ENCODE peak calls at places on chromosome 1, in seven cellular contexts. One of them, this sample, is unnamed.

GRCh38 chr1:209873067-209873810 is 45.5 kb downstream of the UTP25 start:
- DNase-seq in Calu3: no peak
- DNase-seq in psoas muscle: no peak
- DNase-seq in BE2C: no peak
- DNase-seq in uterus: no peak
- DNase-seq in fibroblast of the aortic adventitia: no peak
- DNase-seq in IMR-90: peak
- DNase-seq in this sample: no peak

GRCh38 chr1:227787513-227788278 is 27.8 kb upstream of the PRSS38 start:
- DNase-seq in Calu3: peak
- DNase-seq in psoas muscle: peak
- DNase-seq in BE2C: peak
- DNase-seq in uterus: peak
- DNase-seq in fibroblast of the aortic adventitia: peak
- DNase-seq in IMR-90: peak
- DNase-seq in this sample: peak

GRCh38 chr1:60833173-60833572 is 249.2 kb upstream of the NFIA start:
- DNase-seq in Calu3: peak
- DNase-seq in psoas muscle: no peak
- DNase-seq in BE2C: no peak
- DNase-seq in uterus: no peak
- DNase-seq in fibroblast of the aortic adventitia: no peak
- DNase-seq in IMR-90: no peak
- DNase-seq in this sample: no peak

GRCh38 chr1:151822404-151822803 is 9.2 kb downstream of the RORC start:
- DNase-seq in Calu3: no peak
- DNase-seq in psoas muscle: no peak
- DNase-seq in BE2C: no peak
- DNase-seq in uterus: no peak
- DNase-seq in fibroblast of the aortic adventitia: no peak
- DNase-seq in IMR-90: no peak
- DNase-seq in this sample: peak

GRCh38 chr1:24535778-24536177 is 20.1 kb upstream of the NCMAP start:
- DNase-seq in Calu3: no peak
- DNase-seq in psoas muscle: no peak
- DNase-seq in BE2C: no peak
- DNase-seq in uterus: no peak
- DNase-seq in fibroblast of the aortic adventitia: no peak
- DNase-seq in IMR-90: no peak
- DNase-seq in this sample: no peak

GRCh38 chr1:43292151-43292550 is 6.8 kb upstream of the C1orf210 start:
- DNase-seq in Calu3: no peak
- DNase-seq in psoas muscle: no peak
- DNase-seq in BE2C: no peak
- DNase-seq in uterus: no peak
- DNase-seq in fibroblast of the aortic adventitia: no peak
- DNase-seq in IMR-90: no peak
- DNase-seq in this sample: no peak

GRCh38 chr1:57824535-57824934 is 400.7 kb upstream of the DAB1 start:
- DNase-seq in Calu3: no peak
- DNase-seq in psoas muscle: no peak
- DNase-seq in BE2C: no peak
- DNase-seq in uterus: no peak
- DNase-seq in fibroblast of the aortic adventitia: no peak
- DNase-seq in IMR-90: no peak
- DNase-seq in this sample: no peak

GRCh38 chr1:31715097-31715872 is 11.5 kb upstream of the COL16A1 start:
- DNase-seq in Calu3: peak
- DNase-seq in psoas muscle: peak
- DNase-seq in BE2C: peak
- DNase-seq in uterus: peak
- DNase-seq in fibroblast of the aortic adventitia: peak
- DNase-seq in IMR-90: peak
- DNase-seq in this sample: peak

GRCh38 chr1:79259390-79260336 is 253.1 kb upstream of the ADGRL4 start:
- DNase-seq in Calu3: no peak
- DNase-seq in psoas muscle: no peak
- DNase-seq in BE2C: no peak
- DNase-seq in uterus: no peak
- DNase-seq in fibroblast of the aortic adventitia: peak
- DNase-seq in IMR-90: peak
- DNase-seq in this sample: no peak

GRCh38 chr1:12166834-12167492 is at the start of gene TNFRSF1B:
- DNase-seq in Calu3: peak
- DNase-seq in psoas muscle: peak
- DNase-seq in BE2C: peak
- DNase-seq in uterus: peak
- DNase-seq in fibroblast of the aortic adventitia: peak
- DNase-seq in IMR-90: peak
- DNase-seq in this sample: peak

GRCh38 chr1:66893712-66894111 is 30.9 kb downstream of the DNAI4 start:
- DNase-seq in Calu3: no peak
- DNase-seq in psoas muscle: no peak
- DNase-seq in BE2C: no peak
- DNase-seq in uterus: no peak
- DNase-seq in fibroblast of the aortic adventitia: no peak
- DNase-seq in IMR-90: peak
- DNase-seq in this sample: no peak

GRCh38 chr1:232726048-232726779 is 79.0 kb upstream of the MAP10 start:
- DNase-seq in Calu3: no peak
- DNase-seq in psoas muscle: no peak
- DNase-seq in BE2C: no peak
- DNase-seq in uterus: no peak
- DNase-seq in fibroblast of the aortic adventitia: peak
- DNase-seq in IMR-90: peak
- DNase-seq in this sample: no peak

GRCh38 chr1:186454996-186455395 is 5.9 kb downstream of the PDC start:
- DNase-seq in Calu3: no peak
- DNase-seq in psoas muscle: no peak
- DNase-seq in BE2C: no peak
- DNase-seq in uterus: no peak
- DNase-seq in fibroblast of the aortic adventitia: no peak
- DNase-seq in IMR-90: no peak
- DNase-seq in this sample: no peak

GRCh38 chr1:156795787-156796186 is 20.9 kb downstream of the SH2D2A start:
- DNase-seq in Calu3: no peak
- DNase-seq in psoas muscle: no peak
- DNase-seq in BE2C: no peak
- DNase-seq in uterus: no peak
- DNase-seq in fibroblast of the aortic adventitia: no peak
- DNase-seq in IMR-90: no peak
- DNase-seq in this sample: no peak

GRCh38 chr1:9399510-9400424 is 107.1 kb downstream of the SPSB1 start:
- DNase-seq in Calu3: no peak
- DNase-seq in psoas muscle: peak
- DNase-seq in BE2C: no peak
- DNase-seq in uterus: no peak
- DNase-seq in fibroblast of the aortic adventitia: no peak
- DNase-seq in IMR-90: peak
- DNase-seq in this sample: peak

GRCh38 chr1:10678852-10679251 is 117.6 kb downstream of the CASZ1 start:
- DNase-seq in Calu3: no peak
- DNase-seq in psoas muscle: no peak
- DNase-seq in BE2C: no peak
- DNase-seq in uterus: no peak
- DNase-seq in fibroblast of the aortic adventitia: no peak
- DNase-seq in IMR-90: no peak
- DNase-seq in this sample: no peak

DNA sequence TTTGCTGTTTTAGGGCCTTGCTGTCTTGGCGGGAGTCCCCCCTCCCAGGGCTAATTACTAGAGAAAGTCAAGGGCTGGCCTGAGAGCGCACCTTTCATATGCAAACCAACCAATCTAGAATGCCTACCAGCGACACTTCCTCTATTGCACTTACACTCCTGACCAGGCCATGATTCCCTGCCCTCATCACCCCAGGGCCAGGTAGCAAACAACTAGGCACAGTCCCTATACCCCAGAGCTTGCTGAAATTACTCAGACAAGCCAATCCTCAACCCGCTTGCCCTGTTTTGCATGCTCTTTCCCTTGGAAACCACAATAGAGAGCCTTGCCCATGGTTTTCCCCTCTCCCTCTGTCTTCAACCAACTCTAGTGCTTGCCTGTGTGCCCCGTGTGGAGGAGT is 70.3 kb downstream of the URB2 start:
- DNase-seq in Calu3: no peak
- DNase-seq in psoas muscle: no peak
- DNase-seq in BE2C: no peak
- DNase-seq in uterus: no peak
- DNase-seq in fibroblast of the aortic adventitia: no peak
- DNase-seq in IMR-90: no peak
- DNase-seq in this sample: no peak
- TF ChIP-seq CTCF in Calu3: no peak
- TF ChIP-seq CTCF in psoas muscle: no peak
- TF ChIP-seq CTCF in BE2C: no peak
- TF ChIP-seq CTCF in uterus: no peak
- TF ChIP-seq CTCF in fibroblast of the aortic adventitia: no peak
- TF ChIP-seq CTCF in IMR-90: no peak
- TF ChIP-seq CTCF in this sample: no peak

GRCh38 chr1:85240659-85241058 is 18.8 kb downstream of the C1orf52 start:
- DNase-seq in Calu3: no peak
- DNase-seq in psoas muscle: no peak
- DNase-seq in BE2C: no peak
- DNase-seq in uterus: no peak
- DNase-seq in fibroblast of the aortic adventitia: peak
- DNase-seq in IMR-90: no peak
- DNase-seq in this sample: no peak
- TF ChIP-seq CTCF in Calu3: no peak
- TF ChIP-seq CTCF in psoas muscle: no peak
- TF ChIP-seq CTCF in BE2C: no peak
- TF ChIP-seq CTCF in uterus: no peak
- TF ChIP-seq CTCF in fibroblast of the aortic adventitia: no peak
- TF ChIP-seq CTCF in IMR-90: no peak
- TF ChIP-seq CTCF in this sample: no peak

DNA sequence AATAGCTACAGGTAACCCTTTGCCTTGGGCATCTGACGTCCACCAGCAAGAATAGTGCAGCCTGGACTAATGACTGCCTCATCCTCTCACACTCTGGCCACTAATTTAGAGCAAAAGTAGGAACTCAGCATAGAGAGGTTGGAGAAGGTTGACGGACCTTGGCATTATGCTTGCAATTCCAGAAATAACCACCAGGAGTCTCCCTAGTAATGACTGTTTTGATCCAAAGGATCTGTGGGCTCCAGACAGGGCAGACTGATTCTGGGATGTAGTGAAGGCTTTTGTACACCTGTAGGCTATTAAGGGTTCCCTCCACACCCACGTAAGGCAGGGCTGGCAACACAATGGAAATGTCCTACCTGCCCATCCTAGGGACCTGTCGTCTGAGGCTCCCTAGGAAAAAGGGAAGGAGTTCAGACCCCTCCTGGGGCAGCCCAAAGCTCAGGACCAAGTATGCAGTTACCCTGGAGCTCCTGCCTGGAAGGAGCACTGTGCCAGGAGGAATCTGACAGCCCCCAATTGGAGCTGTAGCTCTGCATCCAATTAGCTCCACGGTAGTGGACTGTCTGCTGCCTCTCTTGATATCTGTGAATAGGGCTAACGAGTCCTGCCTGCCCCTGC is 91.0 kb upstream of the TMEM51 start:
- DNase-seq in Calu3: peak
- DNase-seq in psoas muscle: no peak
- DNase-seq in BE2C: no peak
- DNase-seq in uterus: no peak
- DNase-seq in fibroblast of the aortic adventitia: no peak
- DNase-seq in IMR-90: no peak
- DNase-seq in this sample: no peak
- TF ChIP-seq CTCF in Calu3: peak
- TF ChIP-seq CTCF in psoas muscle: no peak
- TF ChIP-seq CTCF in BE2C: peak
- TF ChIP-seq CTCF in uterus: no peak
- TF ChIP-seq CTCF in fibroblast of the aortic adventitia: peak
- TF ChIP-seq CTCF in IMR-90: peak
- TF ChIP-seq CTCF in this sample: peak

GRCh38 chr1:201751872-201752271 is 77.1 kb upstream of the IPO9 start:
- DNase-seq in Calu3: no peak
- DNase-seq in psoas muscle: no peak
- DNase-seq in BE2C: no peak
- DNase-seq in uterus: no peak
- DNase-seq in fibroblast of the aortic adventitia: peak
- DNase-seq in IMR-90: peak
- DNase-seq in this sample: peak

GRCh38 chr1:201749059-201749458 is 79.9 kb upstream of the IPO9 start:
- DNase-seq in Calu3: no peak
- DNase-seq in psoas muscle: no peak
- DNase-seq in BE2C: no peak
- DNase-seq in uterus: no peak
- DNase-seq in fibroblast of the aortic adventitia: no peak
- DNase-seq in IMR-90: no peak
- DNase-seq in this sample: no peak

GRCh38 chr1:201750934-201751333 is 78.0 kb upstream of the IPO9 start:
- DNase-seq in Calu3: no peak
- DNase-seq in psoas muscle: no peak
- DNase-seq in BE2C: no peak
- DNase-seq in uterus: no peak
- DNase-seq in fibroblast of the aortic adventitia: peak
- DNase-seq in IMR-90: peak
- DNase-seq in this sample: no peak

GRCh38 chr1:201748331-201748730 is 80.6 kb upstream of the IPO9 start:
- DNase-seq in Calu3: no peak
- DNase-seq in psoas muscle: no peak
- DNase-seq in BE2C: no peak
- DNase-seq in uterus: no peak
- DNase-seq in fibroblast of the aortic adventitia: peak
- DNase-seq in IMR-90: peak
- DNase-seq in this sample: no peak

GRCh38 chr1:201750120-201750519 is 78.8 kb upstream of the IPO9 start:
- DNase-seq in Calu3: no peak
- DNase-seq in psoas muscle: no peak
- DNase-seq in BE2C: no peak
- DNase-seq in uterus: no peak
- DNase-seq in fibroblast of the aortic adventitia: peak
- DNase-seq in IMR-90: peak
- DNase-seq in this sample: no peak
- TF ChIP-seq CTCF in Calu3: no peak
- TF ChIP-seq CTCF in psoas muscle: no peak
- TF ChIP-seq CTCF in BE2C: no peak
- TF ChIP-seq CTCF in uterus: no peak
- TF ChIP-seq CTCF in fibroblast of the aortic adventitia: no peak
- TF ChIP-seq CTCF in IMR-90: no peak
- TF ChIP-seq CTCF in this sample: no peak